ENCODE peak calls at places on chromosome 2, in seven cellular contexts. D is AG09309, O is GM04504, R is globus pallidus, F is left colon, G is left lung, L is DMS53. V is an unnamed sample.

GRCh38 chr2:56656826-56657225 is 473.0 kb downstream of the CCDC85A start:
- DNase-seq in D (no peak), O (no peak), R (no peak), F (no peak), G (no peak), L (peak), V (no peak)

GRCh38 chr2:8310557-8311455 is 371.1 kb upstream of the ID2 start:
- DNase-seq in D (no peak), O (no peak), R (no peak), F (no peak), G (no peak), L (no peak), V (no peak)

GRCh38 chr2:15874854-15875776 is 65.2 kb upstream of the MYCN start:
- DNase-seq in D (no peak), O (no peak), R (no peak), F (no peak), G (no peak), L (no peak), V (no peak)

GRCh38 chr2:155372969-155373368 is 674.5 kb downstream of the KCNJ3 start:
- DNase-seq in D (no peak), O (no peak), R (peak), F (no peak), G (no peak), L (peak), V (no peak)

GRCh38 chr2:218892693-218893348 is 12.2 kb downstream of the WNT10A start:
- DNase-seq in D (no peak), O (no peak), R (no peak), F (peak), G (peak), L (peak), V (peak)

GRCh38 chr2:112048887-112049286 is 6.2 kb upstream of the TMEM87B start:
- DNase-seq in D (no peak), O (peak), R (peak), F (no peak), G (no peak), L (peak), V (no peak)

GRCh38 chr2:115369380-115369779 is 926.9 kb downstream of the DPP10 start:
- DNase-seq in D (no peak), O (no peak), R (no peak), F (no peak), G (no peak), L (no peak), V (no peak)

GRCh38 chr2:888211-888801 is 62.3 kb upstream of the SNTG2 start:
- DNase-seq in D (no peak), O (no peak), R (no peak), F (no peak), G (no peak), L (no peak), V (no peak)

GRCh38 chr2:209985879-209986278 is 16.6 kb upstream of the RPE start:
- DNase-seq in D (no peak), O (no peak), R (peak), F (no peak), G (no peak), L (no peak), V (no peak)

GRCh38 chr2:241612156-241613017 is 24.6 kb downstream of the THAP4 start:
- DNase-seq in D (no peak), O (peak), R (no peak), F (no peak), G (no peak), L (no peak), V (no peak)

GRCh38 chr2:121897335-121897970 is 142.0 kb downstream of the TSN start:
- DNase-seq in D (no peak), O (no peak), R (no peak), F (no peak), G (no peak), L (peak), V (no peak)

GRCh38 chr2:205748660-205749059 is 66.4 kb downstream of the NRP2 start:
- DNase-seq in D (no peak), O (no peak), R (no peak), F (no peak), G (no peak), L (peak), V (no peak)

GRCh38 chr2:21740529-21740928 is 616.8 kb downstream of the TDRD15 start:
- DNase-seq in D (no peak), O (no peak), R (no peak), F (no peak), G (no peak), L (no peak), V (no peak)

GRCh38 chr2:17416891-17417391 is 101.3 kb downstream of the RAD51AP2 start:
- DNase-seq in D (peak), O (peak), R (no peak), F (no peak), G (peak), L (no peak), V (no peak)

V was measured in B cell.